ENCODE peak calls at places on chromosomes 1 and 21, in nine cellular contexts. V is HuH-7; B is ELR; S is anterior cingulate cortex; I is right lobe of liver; C is OCI-M1; J is stimulated activated naive CD8-positive, alpha-beta T cell treated with anti-CD3 and anti-CD28 coated beads, Interleukin-15, amount 100 ng/mL, for 72 hours; E is tibial artery; Y is activated CD8-positive, alpha-beta memory T cell treated with anti-CD3 and anti-CD28 coated beads for 24 hours. O is an unnamed sample.

GRCh38 chr1:200708769-200709168 is 29.9 kb upstream of the CAMSAP2 start:
- DNase-seq in V (no peak), B (peak), S (no peak), I (no peak), C (peak), J (no peak), E (no peak), Y (no peak), O (no peak)

GRCh38 chr1:158203693-158204457 is 23.2 kb downstream of the CD1D start:
- DNase-seq in V (peak), B (peak), S (peak), I (no peak), C (peak), J (no peak), E (no peak), Y (no peak), O (no peak)

GRCh38 chr1:219651993-219652392 is 39.1 kb upstream of the ZC3H11B start:
- DNase-seq in V (no peak), B (no peak), S (no peak), I (no peak), C (no peak), J (no peak), E (no peak), Y (no peak), O (no peak)

GRCh38 chr1:179090522-179090921 is 8.7 kb downstream of the TOR3A start:
- DNase-seq in V (peak), B (peak), S (no peak), I (no peak), C (no peak), J (no peak), E (no peak), Y (no peak), O (no peak)

GRCh38 chr21:44448651-44449131 is 6.6 kb upstream of the LRRC3 start:
- DNase-seq in V (no peak), B (no peak), S (no peak), I (no peak), C (no peak), J (no peak), E (peak), Y (no peak), O (no peak)

GRCh38 chr1:224544711-224545110 is 71.4 kb upstream of the CNIH3 start:
- DNase-seq in V (no peak), B (no peak), S (no peak), I (no peak), C (no peak), J (no peak), E (no peak), Y (no peak), O (no peak)

GRCh38 chr1:3349161-3349967 is 105.1 kb upstream of the ARHGEF16 start:
- DNase-seq in V (peak), B (no peak), S (no peak), I (no peak), C (no peak), J (no peak), E (no peak), Y (no peak), O (no peak)

GRCh38 chr1:233440952-233441401 is 113.5 kb downstream of the MAP3K21 start:
- DNase-seq in V (peak), B (peak), S (peak), I (no peak), C (peak), J (no peak), E (no peak), Y (no peak), O (no peak)

GRCh38 chr1:45925728-45926287 is 122.4 kb downstream of the MAST2 start:
- DNase-seq in V (no peak), B (no peak), S (no peak), I (no peak), C (peak), J (no peak), E (no peak), Y (no peak), O (no peak)

GRCh38 chr1:14910947-14911721 is 242.4 kb upstream of the TMEM51 start:
- DNase-seq in V (no peak), B (no peak), S (no peak), I (no peak), C (no peak), J (no peak), E (no peak), Y (no peak), O (no peak)

GRCh38 chr1:59768752-59769411 is 45.9 kb upstream of the HOOK1 start:
- DNase-seq in V (no peak), B (no peak), S (no peak), I (no peak), C (no peak), J (no peak), E (no peak), Y (no peak), O (no peak)

GRCh38 chr1:85650645-85651044 is 57.6 kb downstream of the ZNHIT6 start:
- DNase-seq in V (no peak), B (no peak), S (no peak), I (no peak), C (no peak), J (no peak), E (no peak), Y (no peak), O (no peak)

GRCh38 chr21:45405819-45406762 is 1.1 kb downstream of the COL18A1 start:
- DNase-seq in V (no peak), B (peak), S (no peak), I (no peak), C (no peak), J (no peak), E (no peak), Y (peak), O (no peak)

GRCh38 chr1:12477936-12478611 is 139.9 kb downstream of the DHRS3 start:
- DNase-seq in V (peak), B (peak), S (no peak), I (peak), C (peak), J (peak), E (peak), Y (peak), O (no peak)

GRCh38 chr21:25313891-25314646 is 293.2 kb downstream of the MRPL39 start:
- DNase-seq in V (no peak), B (peak), S (no peak), I (no peak), C (peak), J (no peak), E (no peak), Y (no peak), O (no peak)

GRCh38 chr1:161168906-161169305 is 2.7 kb downstream of the PPOX start:
- DNase-seq in V (no peak), B (no peak), S (no peak), I (no peak), C (no peak), J (no peak), E (no peak), Y (no peak), O (no peak)

GRCh38 chr1:208077232-208077751 is 166.4 kb upstream of the CD34 start:
- DNase-seq in V (no peak), B (no peak), S (peak), I (no peak), C (no peak), J (no peak), E (no peak), Y (no peak), O (no peak)

GRCh38 chr1:66231162-66232077 is 302.5 kb upstream of the SGIP1 start:
- DNase-seq in V (no peak), B (peak), S (no peak), I (no peak), C (no peak), J (no peak), E (no peak), Y (no peak), O (no peak)

GRCh38 chr21:20999567-21000169 is 1.5 kb downstream of the NCAM2 start:
- DNase-seq in V (peak), B (peak), S (no peak), I (no peak), C (peak), J (peak), E (no peak), Y (peak), O (no peak)

GRCh38 chr1:94982403-94982802 is 55.5 kb upstream of the CNN3 start:
- DNase-seq in V (no peak), B (no peak), S (no peak), I (no peak), C (no peak), J (no peak), E (no peak), Y (no peak), O (no peak)

GRCh38 chr1:86184401-86184800 is 27.8 kb upstream of the COL24A1 start:
- DNase-seq in V (no peak), B (no peak), S (no peak), I (no peak), C (no peak), J (no peak), E (no peak), Y (no peak), O (no peak)

GRCh38 chr1:16241116-16241763 is 4.3 kb upstream of the CPLANE2 start:
- DNase-seq in V (no peak), B (no peak), S (no peak), I (no peak), C (no peak), J (no peak), E (no peak), Y (no peak), O (no peak)

GRCh38 chr21:25638634-25639166 is 358 bp upstream of the JAM2 start:
- DNase-seq in V (no peak), B (no peak), S (no peak), I (no peak), C (no peak), J (no peak), E (no peak), Y (no peak), O (no peak)

GRCh38 chr21:39125752-39126485 is 57.3 kb downstream of the PSMG1 start:
- DNase-seq in V (peak), B (peak), S (peak), I (peak), C (peak), J (no peak), E (peak), Y (no peak), O (no peak)

GRCh38 chr1:157189986-157190982 is 52.1 kb upstream of the ETV3 start:
- DNase-seq in V (no peak), B (no peak), S (no peak), I (no peak), C (no peak), J (no peak), E (no peak), Y (no peak), O (no peak)

GRCh38 chr1:111475706-111476105 is 1.9 kb downstream of the C1orf162 start:
- DNase-seq in V (no peak), B (no peak), S (no peak), I (no peak), C (no peak), J (peak), E (no peak), Y (peak), O (no peak)

GRCh38 chr1:31764307-31765040 is at the start of gene ADGRB2:
- DNase-seq in V (peak), B (peak), S (peak), I (no peak), C (no peak), J (no peak), E (no peak), Y (peak), O (no peak)

O was measured in activated effector memory CD4-positive, alpha-beta T cell treated with Interleukin-2 at 50 U/mL for 16 hours.